ENCODE peak calls at places on chromosomes 5 and 9, in four cellular contexts. E, T, H and S are unnamed samples.

GRCh38 chr5:103425686-103426454 is 136.7 kb downstream of the NUDT12 start:
- DNase-seq in E (no peak), T (peak; percentile 74), H (no peak), S (no peak)

GRCh38 chr5:73550016-73550415 is 15.4 kb downstream of the ANKRA2 start:
- DNase-seq in E (no peak), T (no peak), H (no peak), S (no peak)

GRCh38 chr5:32275421-32275765 is 37.3 kb downstream of the MTMR12 start:
- DNase-seq in E (no peak), T (no peak), H (no peak), S (no peak)

GRCh38 chr9:20512636-20513035 is 109.7 kb downstream of the MLLT3 start:
- DNase-seq in E (no peak), T (peak; percentile 22), H (no peak), S (no peak)

GRCh38 chr5:73321757-73322452 is 126.7 kb downstream of the FOXD1 start:
- DNase-seq in E (no peak), T (peak; percentile 100), H (no peak), S (no peak)

GRCh38 chr9:88657893-88658292 is 122.9 kb downstream of the NXNL2 start:
- DNase-seq in E (no peak), T (no peak), H (no peak), S (no peak)

GRCh38 chr5:176810084-176810597 is at the start of gene UNC5A:
- DNase-seq in E (peak; percentile 75), T (peak; percentile 31), H (peak; percentile 55), S (no peak)

GRCh38 chr5:170523129-170523497 is 19.3 kb downstream of the KCNIP1 start:
- DNase-seq in E (no peak), T (peak; percentile 25), H (no peak), S (no peak)

GRCh38 chr5:79133121-79133656 is 21.6 kb downstream of the BHMT start:
- DNase-seq in E (no peak), T (peak; percentile 8), H (no peak), S (no peak)

GRCh38 chr5:141508808-141509611 is 20.1 kb downstream of the PCDHGC5 start:
- DNase-seq in E (no peak), T (peak; percentile 91), H (no peak), S (peak; percentile 23)

GRCh38 chr5:10124287-10124686 is 125.4 kb downstream of the ATPSCKMT start:
- DNase-seq in E (no peak), T (no peak), H (no peak), S (no peak)

GRCh38 chr5:965604-966344 is 42.8 kb upstream of the NKD2 start:
- DNase-seq in E (no peak), T (no peak), H (no peak), S (no peak)

GRCh38 chr9:113154936-113155335 is 4.1 kb downstream of the SLC31A2 start:
- DNase-seq in E (no peak), T (no peak), H (no peak), S (no peak)

GRCh38 chr5:179345429-179346321 is at the start of gene ADAMTS2:
- DNase-seq in E (peak; percentile 7), T (no peak), H (no peak), S (peak; percentile 68)

GRCh38 chr5:124963236-124963929 is 216.9 kb upstream of the ZNF608 start:
- DNase-seq in E (no peak), T (peak; percentile 42), H (no peak), S (no peak)

GRCh38 chr5:41921874-41922273 is 3.2 kb upstream of the FBXO4 start:
- DNase-seq in E (no peak), T (peak; percentile 61), H (no peak), S (no peak)

GRCh38 chr9:102237094-102237493 is 498.6 kb upstream of the GRIN3A start:
- DNase-seq in E (no peak), T (no peak), H (no peak), S (no peak)

GRCh38 chr5:178331491-178331981 is 98.9 kb upstream of the PHYKPL start:
- DNase-seq in E (no peak), T (no peak), H (no peak), S (no peak)

GRCh38 chr5:67156976-67157583 is 39.5 kb downstream of the CD180 start:
- DNase-seq in E (peak; percentile 57), T (peak; percentile 10), H (peak; percentile 34), S (peak; percentile 63)

GRCh38 chr5:150780180-150780692 is 1.7 kb downstream of the SMIM3 start:
- DNase-seq in E (peak; percentile 63), T (peak; percentile 61), H (no peak), S (peak; percentile 49)

GRCh38 chr5:102678267-102679058 is 76.6 kb upstream of the PAM start:
- DNase-seq in E (no peak), T (peak; percentile 81), H (no peak), S (no peak)

GRCh38 chr5:2096827-2097226 is 214.1 kb upstream of the IRX4 start:
- DNase-seq in E (no peak), T (no peak), H (no peak), S (no peak)

GRCh38 chr5:113367586-113367985 is 67.2 kb downstream of the TSSK1B start:
- DNase-seq in E (no peak), T (no peak), H (no peak), S (no peak)

GRCh38 chr5:88674262-88675158 is 208.5 kb downstream of the MEF2C start:
- DNase-seq in E (no peak), T (peak; percentile 80), H (no peak), S (no peak)

GRCh38 chr5:113250341-113250953 is 184.3 kb downstream of the TSSK1B start:
- DNase-seq in E (no peak), T (peak; percentile 98), H (no peak), S (no peak)

GRCh38 chr5:178230879-178231735 is 1.5 kb downstream of the PHYKPL start:
- DNase-seq in E (no peak), T (peak; percentile 24), H (no peak), S (no peak)

GRCh38 chr9:104586496-104587180 is 12.6 kb downstream of the OR13C5 start:
- DNase-seq in E (no peak), T (no peak), H (no peak), S (no peak)

GRCh38 chr9:98364042-98364441 is 108.6 kb upstream of the TBC1D2 start:
- DNase-seq in E (no peak), T (no peak), H (no peak), S (no peak)

GRCh38 chr5:98468188-98468869 is 305.1 kb upstream of the RGMB start:
- DNase-seq in E (no peak), T (peak; percentile 92), H (no peak), S (no peak)

GRCh38 chr5:159725475-159725874 is 190.8 kb upstream of the ADRA1B start:
- DNase-seq in E (no peak), T (no peak), H (no peak), S (no peak)

GRCh38 chr9:75088646-75089368 is 493 bp downstream of the OSTF1 start:
- DNase-seq in E (peak; percentile 33), T (peak; percentile 54), H (no peak), S (no peak)

GRCh38 chr9:31183866-31184265 is 1200.6 kb upstream of the ACO1 start:
- DNase-seq in E (no peak), T (no peak), H (no peak), S (no peak)

GRCh38 chr5:62029303-62029702 is 276.7 kb upstream of the KIF2A start:
- DNase-seq in E (no peak), T (peak; percentile 3), H (no peak), S (no peak)